ENCODE peak calls at places on chromosomes 3 and 15, in six cellular contexts. H, I, S, V, O and W are unnamed samples.
A peak's percentile ranks its signal among the peaks of the same experiment; 100 is the strongest.

GRCh38 chr3:89061257-89061656 is 46.2 kb upstream of the EPHA3 start:
- DNase-seq in I (no peak), H (no peak), V (no peak), O (no peak), S (no peak), W (no peak)

GRCh38 chr3:134364061-134364935 is 9.9 kb downstream of the AMOTL2 start:
- DNase-seq in H (peak; percentile 21), I (peak; percentile 99), S (no peak), V (peak; percentile 94), O (peak; percentile 66), W (peak; percentile 90)

GRCh38 chr3:146640955-146641867 is 36.1 kb upstream of the PLSCR5 start:
- DNase-seq in H (no peak), I (peak; percentile 76), O (no peak), V (no peak), S (no peak), W (no peak)

GRCh38 chr3:98021821-98022220 is 13.3 kb downstream of the GABRR3 start:
- DNase-seq in H (no peak), S (no peak), V (no peak), O (no peak), I (no peak), W (no peak)

GRCh38 chr3:94440767-94441493 is 378.1 kb downstream of the NSUN3 start:
- DNase-seq in I (no peak), S (no peak), H (no peak), V (no peak), O (no peak), W (no peak)

GRCh38 chr3:12444582-12445468 is 39.5 kb upstream of the TSEN2 start:
- DNase-seq in H (no peak), O (no peak), S (no peak), V (no peak), I (peak; percentile 40), W (peak; percentile 86)

GRCh38 chr3:49271047-49271446 is 6.0 kb downstream of the C3orf62 start:
- DNase-seq in I (no peak), H (no peak), S (no peak), V (peak; percentile 66), O (no peak), W (no peak)

GRCh38 chr15:51030649-51031316 is 63.9 kb downstream of the TNFAIP8L3 start:
- DNase-seq in I (no peak), V (no peak), H (no peak), S (no peak), O (no peak), W (no peak)

GRCh38 chr3:156217674-156218352 is 97.4 kb downstream of the KCNAB1 start:
- DNase-seq in H (no peak), V (no peak), S (no peak), I (no peak), O (no peak), W (no peak)

GRCh38 chr3:161322781-161323568 is 48.3 kb downstream of the SPTSSB start:
- DNase-seq in V (no peak), H (no peak), O (no peak), I (no peak), S (no peak), W (no peak)

GRCh38 chr3:52221563-52222318 is 3.7 kb downstream of the TLR9 start:
- DNase-seq in V (peak; percentile 79), I (no peak), H (no peak), S (peak; percentile 70), O (no peak), W (no peak)

GRCh38 chr15:63380828-63381282 is 791 bp downstream of the CA12 start:
- DNase-seq in H (no peak), V (no peak), O (no peak), I (no peak), S (no peak), W (no peak)

GRCh38 chr15:99053380-99054024 is 45.9 kb upstream of the PGPEP1L start:
- DNase-seq in O (no peak), I (no peak), V (no peak), H (no peak), S (no peak), W (no peak)

GRCh38 chr15:74036271-74037170 is 42.0 kb downstream of the PML start:
- DNase-seq in V (peak; percentile 47), S (no peak), I (peak; percentile 93), H (no peak), O (peak; percentile 59), W (peak; percentile 64)

GRCh38 chr3:155890671-155891190 is 20.3 kb downstream of the GMPS start:
- DNase-seq in S (no peak), I (no peak), V (no peak), H (no peak), O (no peak), W (no peak)

GRCh38 chr15:57237676-57238075 is 138.6 kb upstream of the CGNL1 start:
- DNase-seq in O (no peak), I (no peak), S (no peak), H (no peak), V (no peak), W (no peak)

DNA sequence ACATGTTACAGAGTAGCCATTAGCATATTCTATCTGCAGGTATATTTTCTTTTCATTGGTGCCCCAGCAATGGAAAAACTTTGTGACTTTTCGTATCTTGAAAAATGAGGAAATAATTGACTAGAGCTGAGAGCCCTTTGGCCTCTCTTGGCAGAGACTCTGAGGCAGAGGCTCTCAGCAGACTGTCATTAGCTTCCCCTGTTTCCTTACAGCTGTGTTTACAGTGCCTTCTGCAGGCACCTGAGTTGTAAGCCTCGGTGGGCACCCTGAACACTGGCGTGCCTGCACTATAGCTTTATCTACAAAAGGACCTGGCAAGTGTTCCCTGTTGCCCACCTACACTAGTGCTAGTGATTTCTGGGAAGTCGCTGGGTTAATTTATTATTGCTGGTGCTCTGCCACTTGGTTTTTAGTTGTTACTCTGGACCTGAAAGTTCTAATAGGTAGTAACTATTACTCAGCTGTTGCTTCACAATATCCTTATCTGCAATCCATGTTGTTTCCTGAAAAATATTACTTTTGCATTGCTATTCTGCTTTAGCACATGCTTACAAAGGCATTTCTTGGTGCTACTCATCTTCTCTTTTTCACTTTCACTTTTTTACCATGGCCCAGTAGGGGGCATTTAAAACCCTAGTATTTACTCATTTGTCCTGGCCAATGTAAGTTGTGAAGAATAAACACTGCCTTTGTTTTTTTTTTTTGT is 7.8 kb upstream of the GPR171 start:
- DNase-seq in H (no peak), V (no peak), S (no peak), O (no peak), I (peak; percentile 31), W (peak; percentile 36)
- TF ChIP-seq CTCF in H (no peak), V (no peak), S (no peak), O (no peak), I (no peak), W (no peak)

GRCh38 chr3:10627884-10628572 is 122.6 kb upstream of the ATP2B2 start:
- DNase-seq in V (no peak), I (peak; percentile 61), S (no peak), H (no peak), O (no peak), W (no peak)
- TF ChIP-seq CTCF in V (no peak), I (no peak), S (no peak), H (no peak), O (no peak), W (no peak)

DNA sequence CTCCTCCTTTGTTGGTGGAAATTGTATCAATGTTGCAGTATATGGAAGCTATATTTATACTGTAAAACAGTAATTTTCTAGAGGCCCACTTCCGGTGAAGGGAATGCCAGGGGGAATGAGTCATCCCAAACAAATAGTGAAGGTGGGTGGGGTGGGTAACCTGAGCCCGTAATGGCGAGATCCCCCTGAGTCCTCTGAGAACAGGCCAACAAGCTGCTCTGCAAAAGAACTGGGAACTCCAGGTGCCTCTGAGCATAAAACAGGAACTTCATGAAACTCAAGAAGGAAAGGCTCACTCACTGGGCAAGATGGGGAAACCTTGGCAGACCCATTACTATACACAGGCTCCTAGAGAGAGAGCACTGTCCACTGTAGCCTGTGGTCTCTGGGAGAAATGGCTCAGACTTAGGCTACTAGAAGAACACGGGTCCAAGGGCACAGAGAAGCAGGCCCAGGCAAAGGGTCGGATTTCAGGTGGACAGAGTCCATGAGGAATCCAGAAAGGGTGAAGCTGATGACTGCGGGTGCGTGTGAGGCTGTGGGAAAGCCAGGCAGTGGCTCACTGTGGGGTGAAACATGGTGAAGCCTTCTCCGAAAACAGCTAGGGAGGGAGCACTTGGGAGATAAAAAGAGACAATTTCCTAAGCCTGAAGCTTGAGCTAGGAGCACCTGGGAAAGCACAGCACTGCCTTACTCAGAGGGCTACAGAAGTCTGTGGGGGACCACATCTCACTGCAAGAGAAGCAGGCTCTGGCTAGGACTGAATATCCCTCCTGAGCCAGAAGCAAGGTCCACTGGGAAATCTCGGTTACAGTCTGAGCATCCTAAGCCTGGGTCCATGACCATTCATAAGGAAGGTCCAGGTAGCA is 19.8 kb downstream of the LARP6 start:
- DNase-seq in H (no peak), O (no peak), I (peak; percentile 37), S (no peak), V (no peak), W (no peak)
- TF ChIP-seq CTCF in H (no peak), O (no peak), I (no peak), S (no peak), V (no peak), W (no peak)

GRCh38 chr3:167493240-167493639 is 19.4 kb upstream of the SERPINI2 start:
- DNase-seq in S (no peak), I (peak; percentile 80), V (no peak), O (peak; percentile 2), H (no peak), W (no peak)
- TF ChIP-seq CTCF in S (no peak), I (peak; percentile 95), V (no peak), O (peak; percentile 49), H (no peak), W (peak; percentile 15)

DNA sequence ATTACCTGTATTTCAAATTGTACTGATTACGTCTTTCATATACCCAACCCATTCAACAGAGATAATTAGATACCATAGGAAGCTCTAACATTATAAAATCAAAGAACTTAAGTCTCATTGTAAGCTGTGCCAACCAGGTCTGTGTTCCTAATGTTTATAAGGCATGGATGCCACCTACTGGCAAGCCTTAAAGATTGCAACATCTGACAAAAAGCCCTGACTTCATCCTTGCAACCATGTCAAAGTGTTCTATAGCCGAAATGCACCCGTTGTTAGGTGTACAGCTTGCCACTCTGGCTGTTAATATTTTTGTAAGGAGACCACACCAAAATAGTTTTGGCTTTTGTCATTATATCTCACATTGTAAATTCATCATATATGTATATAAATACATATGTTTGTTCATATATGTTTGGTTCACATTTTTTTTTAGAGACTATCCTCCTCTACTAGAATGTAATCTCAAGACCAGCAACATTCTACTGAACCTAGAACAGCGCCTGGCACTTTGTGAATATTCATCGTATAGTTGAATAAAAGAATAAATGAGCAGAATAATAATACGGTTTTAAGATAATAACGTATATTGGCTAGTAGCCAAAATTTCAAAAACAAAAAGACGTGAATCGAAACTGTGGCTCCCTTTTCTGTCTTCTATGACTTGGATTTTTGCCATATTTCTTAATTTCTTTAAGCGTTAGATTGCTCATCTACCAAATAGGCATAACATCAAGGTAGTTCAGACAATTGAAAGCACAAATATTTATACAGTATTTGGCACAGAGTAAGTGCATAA is 258.1 kb downstream of the TBL1XR1 start:
- DNase-seq in V (no peak), O (peak; percentile 48), S (peak; percentile 7), I (peak; percentile 85), H (no peak), W (peak; percentile 10)
- TF ChIP-seq CTCF in V (no peak), O (peak; percentile 90), S (peak; percentile 81), I (peak; percentile 94), H (peak; percentile 72), W (peak; percentile 78)